ENCODE peak calls at places on chromosomes 5 and 9, in nine cellular contexts. One of them, this sample, is unnamed.

GRCh38 chr5:139295692-139296091 is 2.2 kb downstream of the MATR3 start:
- DNase-seq in fibroblast of lung: no peak
- DNase-seq in heart right ventricle: no peak
- DNase-seq in stomach: no peak
- DNase-seq in thoracic aorta: no peak
- DNase-seq in choroid plexus epithelial cell: peak; percentile 41
- DNase-seq in fibroblast of the aortic adventitia: peak; percentile 18
- DNase-seq in upper lobe of left lung: no peak
- DNase-seq in endothelial cell: no peak
- DNase-seq in this sample: no peak

GRCh38 chr5:36883894-36884462 is 7.4 kb downstream of the NIPBL start:
- DNase-seq in fibroblast of the aortic adventitia: no peak
- DNase-seq in heart right ventricle: no peak
- DNase-seq in stomach: no peak
- DNase-seq in upper lobe of left lung: no peak
- DNase-seq in fibroblast of lung: no peak
- DNase-seq in endothelial cell: no peak
- DNase-seq in thoracic aorta: no peak
- DNase-seq in choroid plexus epithelial cell: no peak
- DNase-seq in this sample: no peak

GRCh38 chr5:1795931-1796330 is 3.7 kb downstream of the MRPL36 start:
- DNase-seq in thoracic aorta: no peak
- DNase-seq in heart right ventricle: no peak
- DNase-seq in stomach: no peak
- DNase-seq in choroid plexus epithelial cell: no peak
- DNase-seq in upper lobe of left lung: no peak
- DNase-seq in fibroblast of lung: no peak
- DNase-seq in endothelial cell: no peak
- DNase-seq in fibroblast of the aortic adventitia: no peak
- DNase-seq in this sample: no peak

GRCh38 chr5:96588551-96588950 is 73.6 kb upstream of the CAST start:
- DNase-seq in choroid plexus epithelial cell: no peak
- DNase-seq in upper lobe of left lung: no peak
- DNase-seq in endothelial cell: no peak
- DNase-seq in fibroblast of lung: no peak
- DNase-seq in stomach: no peak
- DNase-seq in thoracic aorta: no peak
- DNase-seq in fibroblast of the aortic adventitia: no peak
- DNase-seq in heart right ventricle: no peak
- DNase-seq in this sample: no peak

GRCh38 chr9:135249711-135250110 is 162.2 kb downstream of the OLFM1 start:
- DNase-seq in fibroblast of the aortic adventitia: no peak
- DNase-seq in choroid plexus epithelial cell: no peak
- DNase-seq in stomach: no peak
- DNase-seq in fibroblast of lung: no peak
- DNase-seq in heart right ventricle: no peak
- DNase-seq in endothelial cell: no peak
- DNase-seq in thoracic aorta: no peak
- DNase-seq in upper lobe of left lung: no peak
- DNase-seq in this sample: no peak

GRCh38 chr9:137076636-137077009 is 694 bp upstream of the UAP1L1 start:
- DNase-seq in heart right ventricle: no peak
- DNase-seq in fibroblast of lung: no peak
- DNase-seq in choroid plexus epithelial cell: no peak
- DNase-seq in fibroblast of the aortic adventitia: no peak
- DNase-seq in endothelial cell: no peak
- DNase-seq in upper lobe of left lung: no peak
- DNase-seq in thoracic aorta: no peak
- DNase-seq in stomach: no peak
- DNase-seq in this sample: no peak

GRCh38 chr5:152142845-152143469 is 218.3 kb upstream of the GLRA1 start:
- DNase-seq in fibroblast of the aortic adventitia: peak; percentile 68
- DNase-seq in stomach: peak; percentile 55
- DNase-seq in fibroblast of lung: peak; percentile 67
- DNase-seq in thoracic aorta: no peak
- DNase-seq in upper lobe of left lung: no peak
- DNase-seq in heart right ventricle: peak; percentile 40
- DNase-seq in choroid plexus epithelial cell: peak; percentile 81
- DNase-seq in endothelial cell: peak; percentile 81
- DNase-seq in this sample: peak; percentile 84

GRCh38 chr5:123874600-123875201 is 362.7 kb downstream of the CSNK1G3 start:
- DNase-seq in fibroblast of lung: peak; percentile 38
- DNase-seq in stomach: no peak
- DNase-seq in thoracic aorta: no peak
- DNase-seq in upper lobe of left lung: no peak
- DNase-seq in heart right ventricle: no peak
- DNase-seq in endothelial cell: no peak
- DNase-seq in choroid plexus epithelial cell: peak; percentile 87
- DNase-seq in fibroblast of the aortic adventitia: peak; percentile 9
- DNase-seq in this sample: no peak

GRCh38 chr5:170632985-170633234 is 129.1 kb downstream of the KCNIP1 start:
- DNase-seq in endothelial cell: peak; percentile 90
- DNase-seq in choroid plexus epithelial cell: no peak
- DNase-seq in fibroblast of lung: no peak
- DNase-seq in fibroblast of the aortic adventitia: no peak
- DNase-seq in stomach: peak; percentile 45
- DNase-seq in thoracic aorta: peak; percentile 19
- DNase-seq in heart right ventricle: peak; percentile 71
- DNase-seq in upper lobe of left lung: peak; percentile 87
- DNase-seq in this sample: peak; percentile 88

GRCh38 chr9:109923371-109923770 is 143.4 kb downstream of the PALM2AKAP2 start:
- DNase-seq in thoracic aorta: no peak
- DNase-seq in fibroblast of the aortic adventitia: no peak
- DNase-seq in endothelial cell: peak; percentile 19
- DNase-seq in stomach: no peak
- DNase-seq in fibroblast of lung: peak; percentile 35
- DNase-seq in upper lobe of left lung: no peak
- DNase-seq in heart right ventricle: no peak
- DNase-seq in choroid plexus epithelial cell: no peak
- DNase-seq in this sample: no peak

GRCh38 chr5:8907168-8907868 is 638.6 kb downstream of the SEMA5A start:
- DNase-seq in heart right ventricle: no peak
- DNase-seq in fibroblast of the aortic adventitia: peak; percentile 62
- DNase-seq in thoracic aorta: no peak
- DNase-seq in choroid plexus epithelial cell: peak; percentile 62
- DNase-seq in fibroblast of lung: peak; percentile 82
- DNase-seq in upper lobe of left lung: no peak
- DNase-seq in stomach: no peak
- DNase-seq in endothelial cell: no peak
- DNase-seq in this sample: no peak

GRCh38 chr5:148972396-148972795 is 90.5 kb downstream of the SH3TC2 start:
- DNase-seq in fibroblast of the aortic adventitia: no peak
- DNase-seq in choroid plexus epithelial cell: no peak
- DNase-seq in upper lobe of left lung: no peak
- DNase-seq in stomach: no peak
- DNase-seq in heart right ventricle: no peak
- DNase-seq in endothelial cell: no peak
- DNase-seq in thoracic aorta: no peak
- DNase-seq in fibroblast of lung: no peak
- DNase-seq in this sample: no peak

GRCh38 chr9:73565026-73565425 is 413.4 kb downstream of the ANXA1 start:
- DNase-seq in thoracic aorta: no peak
- DNase-seq in fibroblast of lung: no peak
- DNase-seq in heart right ventricle: no peak
- DNase-seq in upper lobe of left lung: no peak
- DNase-seq in choroid plexus epithelial cell: peak; percentile 53
- DNase-seq in stomach: no peak
- DNase-seq in endothelial cell: no peak
- DNase-seq in fibroblast of the aortic adventitia: no peak
- DNase-seq in this sample: no peak

GRCh38 chr5:110414360-110414759 is 312.1 kb downstream of the TMEM232 start:
- DNase-seq in choroid plexus epithelial cell: peak; percentile 55
- DNase-seq in heart right ventricle: no peak
- DNase-seq in thoracic aorta: no peak
- DNase-seq in fibroblast of the aortic adventitia: peak; percentile 11
- DNase-seq in upper lobe of left lung: no peak
- DNase-seq in stomach: no peak
- DNase-seq in endothelial cell: no peak
- DNase-seq in fibroblast of lung: peak; percentile 31
- DNase-seq in this sample: no peak

GRCh38 chr9:133463864-133464615 is 4.3 kb downstream of the CACFD1 start:
- DNase-seq in upper lobe of left lung: peak; percentile 74
- DNase-seq in choroid plexus epithelial cell: no peak
- DNase-seq in fibroblast of the aortic adventitia: no peak
- DNase-seq in stomach: no peak
- DNase-seq in endothelial cell: no peak
- DNase-seq in thoracic aorta: no peak
- DNase-seq in heart right ventricle: no peak
- DNase-seq in fibroblast of lung: no peak
- DNase-seq in this sample: no peak

GRCh38 chr9:133460405-133461175 is 812 bp downstream of the CACFD1 start:
- DNase-seq in fibroblast of lung: peak; percentile 20
- DNase-seq in upper lobe of left lung: peak; percentile 83
- DNase-seq in heart right ventricle: no peak
- DNase-seq in endothelial cell: peak; percentile 58
- DNase-seq in stomach: peak; percentile 93
- DNase-seq in choroid plexus epithelial cell: peak; percentile 15
- DNase-seq in thoracic aorta: no peak
- DNase-seq in fibroblast of the aortic adventitia: peak; percentile 19
- DNase-seq in this sample: no peak

GRCh38 chr9:133461975-133462374 is 2.2 kb downstream of the CACFD1 start:
- DNase-seq in stomach: peak; percentile 44
- DNase-seq in fibroblast of the aortic adventitia: no peak
- DNase-seq in choroid plexus epithelial cell: no peak
- DNase-seq in heart right ventricle: no peak
- DNase-seq in fibroblast of lung: no peak
- DNase-seq in upper lobe of left lung: no peak
- DNase-seq in thoracic aorta: no peak
- DNase-seq in endothelial cell: no peak
- DNase-seq in this sample: no peak

GRCh38 chr9:133464638-133465037 is 4.9 kb downstream of the CACFD1 start:
- DNase-seq in endothelial cell: no peak
- DNase-seq in choroid plexus epithelial cell: no peak
- DNase-seq in stomach: no peak
- DNase-seq in fibroblast of lung: no peak
- DNase-seq in fibroblast of the aortic adventitia: no peak
- DNase-seq in heart right ventricle: no peak
- DNase-seq in thoracic aorta: no peak
- DNase-seq in upper lobe of left lung: peak; percentile 72
- DNase-seq in this sample: no peak

GRCh38 chr9:133463234-133463863 is 3.6 kb downstream of the CACFD1 start:
- DNase-seq in upper lobe of left lung: peak; percentile 82
- DNase-seq in thoracic aorta: no peak
- DNase-seq in fibroblast of the aortic adventitia: no peak
- DNase-seq in endothelial cell: no peak
- DNase-seq in heart right ventricle: no peak
- DNase-seq in fibroblast of lung: no peak
- DNase-seq in stomach: no peak
- DNase-seq in choroid plexus epithelial cell: no peak
- DNase-seq in this sample: no peak
- TF ChIP-seq CTCF in upper lobe of left lung: no peak
- TF ChIP-seq CTCF in thoracic aorta: no peak
- TF ChIP-seq CTCF in fibroblast of the aortic adventitia: no peak
- TF ChIP-seq CTCF in endothelial cell: no peak
- TF ChIP-seq CTCF in heart right ventricle: no peak
- TF ChIP-seq CTCF in fibroblast of lung: no peak
- TF ChIP-seq CTCF in stomach: peak; percentile 4
- TF ChIP-seq CTCF in choroid plexus epithelial cell: peak; percentile 1
- TF ChIP-seq CTCF in this sample: no peak

GRCh38 chr5:115553082-115553481 is 8.5 kb upstream of the FEM1C start:
- DNase-seq in heart right ventricle: no peak
- DNase-seq in endothelial cell: no peak
- DNase-seq in thoracic aorta: no peak
- DNase-seq in upper lobe of left lung: no peak
- DNase-seq in stomach: no peak
- DNase-seq in fibroblast of lung: peak; percentile 39
- DNase-seq in fibroblast of the aortic adventitia: no peak
- DNase-seq in choroid plexus epithelial cell: no peak
- DNase-seq in this sample: no peak
- TF ChIP-seq CTCF in heart right ventricle: no peak
- TF ChIP-seq CTCF in endothelial cell: no peak
- TF ChIP-seq CTCF in thoracic aorta: no peak
- TF ChIP-seq CTCF in upper lobe of left lung: no peak
- TF ChIP-seq CTCF in stomach: no peak
- TF ChIP-seq CTCF in fibroblast of lung: no peak
- TF ChIP-seq CTCF in fibroblast of the aortic adventitia: no peak
- TF ChIP-seq CTCF in choroid plexus epithelial cell: no peak
- TF ChIP-seq CTCF in this sample: no peak

GRCh38 chr9:87336914-87337333 is 160.7 kb upstream of the DAPK1 start:
- DNase-seq in stomach: peak; percentile 60
- DNase-seq in choroid plexus epithelial cell: peak; percentile 94
- DNase-seq in fibroblast of lung: peak; percentile 91
- DNase-seq in upper lobe of left lung: no peak
- DNase-seq in heart right ventricle: no peak
- DNase-seq in endothelial cell: no peak
- DNase-seq in thoracic aorta: no peak
- DNase-seq in fibroblast of the aortic adventitia: peak; percentile 92
- DNase-seq in this sample: no peak

GRCh38 chr9:87338075-87338989 is 159.3 kb upstream of the DAPK1 start:
- DNase-seq in thoracic aorta: no peak
- DNase-seq in endothelial cell: no peak
- DNase-seq in choroid plexus epithelial cell: no peak
- DNase-seq in heart right ventricle: no peak
- DNase-seq in fibroblast of the aortic adventitia: no peak
- DNase-seq in upper lobe of left lung: no peak
- DNase-seq in fibroblast of lung: no peak
- DNase-seq in stomach: no peak
- DNase-seq in this sample: no peak

GRCh38 chr9:87337335-87338074 is 160.2 kb upstream of the DAPK1 start:
- DNase-seq in upper lobe of left lung: no peak
- DNase-seq in fibroblast of the aortic adventitia: peak; percentile 52
- DNase-seq in thoracic aorta: no peak
- DNase-seq in heart right ventricle: no peak
- DNase-seq in stomach: no peak
- DNase-seq in endothelial cell: no peak
- DNase-seq in choroid plexus epithelial cell: peak; percentile 72
- DNase-seq in fibroblast of lung: peak; percentile 57
- DNase-seq in this sample: no peak

GRCh38 chr9:87334366-87334765 is 163.3 kb upstream of the DAPK1 start:
- DNase-seq in stomach: no peak
- DNase-seq in fibroblast of the aortic adventitia: no peak
- DNase-seq in endothelial cell: no peak
- DNase-seq in upper lobe of left lung: no peak
- DNase-seq in choroid plexus epithelial cell: no peak
- DNase-seq in thoracic aorta: no peak
- DNase-seq in heart right ventricle: no peak
- DNase-seq in fibroblast of lung: no peak
- DNase-seq in this sample: no peak

DNA sequence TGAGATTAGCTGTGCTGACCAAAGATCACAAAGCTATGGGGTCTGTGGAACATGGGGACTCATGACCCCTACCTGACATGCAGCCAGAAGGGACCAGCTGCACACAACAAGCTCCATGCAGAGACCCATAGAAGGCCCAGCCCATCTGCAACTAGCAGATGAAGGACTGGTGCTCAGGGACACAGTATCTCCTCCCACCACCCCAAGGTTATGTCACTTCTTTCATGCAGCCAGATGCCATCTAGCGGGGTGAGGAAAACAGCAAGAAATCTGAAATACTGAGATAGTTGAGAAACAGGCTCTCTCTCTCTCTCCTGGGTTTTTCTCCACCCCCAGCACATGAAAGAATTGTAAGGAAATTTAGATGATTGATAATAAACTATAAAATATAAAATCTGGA is 161.3 kb upstream of the DAPK1 start:
- DNase-seq in choroid plexus epithelial cell: peak; percentile 45
- DNase-seq in upper lobe of left lung: no peak
- DNase-seq in endothelial cell: no peak
- DNase-seq in fibroblast of lung: peak; percentile 10
- DNase-seq in heart right ventricle: no peak
- DNase-seq in fibroblast of the aortic adventitia: peak; percentile 28
- DNase-seq in stomach: no peak
- DNase-seq in thoracic aorta: no peak
- DNase-seq in this sample: peak; percentile 28
- TF ChIP-seq CTCF in choroid plexus epithelial cell: peak; percentile 49
- TF ChIP-seq CTCF in upper lobe of left lung: no peak
- TF ChIP-seq CTCF in endothelial cell: no peak
- TF ChIP-seq CTCF in fibroblast of lung: no peak
- TF ChIP-seq CTCF in heart right ventricle: no peak
- TF ChIP-seq CTCF in fibroblast of the aortic adventitia: peak; percentile 41
- TF ChIP-seq CTCF in stomach: no peak
- TF ChIP-seq CTCF in thoracic aorta: no peak
- TF ChIP-seq CTCF in this sample: no peak

GRCh38 chr9:89183146-89183545 is 4.5 kb upstream of the SHC3 start:
- DNase-seq in upper lobe of left lung: no peak
- DNase-seq in thoracic aorta: no peak
- DNase-seq in endothelial cell: no peak
- DNase-seq in choroid plexus epithelial cell: no peak
- DNase-seq in fibroblast of the aortic adventitia: no peak
- DNase-seq in fibroblast of lung: no peak
- DNase-seq in stomach: no peak
- DNase-seq in heart right ventricle: no peak
- DNase-seq in this sample: no peak
- TF ChIP-seq CTCF in upper lobe of left lung: no peak
- TF ChIP-seq CTCF in thoracic aorta: no peak
- TF ChIP-seq CTCF in endothelial cell: no peak
- TF ChIP-seq CTCF in choroid plexus epithelial cell: peak; percentile 26
- TF ChIP-seq CTCF in fibroblast of the aortic adventitia: no peak
- TF ChIP-seq CTCF in fibroblast of lung: peak; percentile 1
- TF ChIP-seq CTCF in stomach: no peak
- TF ChIP-seq CTCF in heart right ventricle: no peak
- TF ChIP-seq CTCF in this sample: no peak